ENCODE peak calls at places on chromosomes 11 and 22, in six cellular contexts. One of them, this sample, is unnamed.

GRCh38 chr11:126443120-126443519 is 87.6 kb downstream of the ST3GAL4 start:
- DNase-seq in lower lobe of right lung: no peak
- DNase-seq in fibroblast of the aortic adventitia: no peak
- DNase-seq in fibroblast of pulmonary artery: no peak
- DNase-seq in cardiac muscle cell: no peak
- DNase-seq in AG04450: no peak
- DNase-seq in this sample: no peak

GRCh38 chr11:130003717-130004001 is 1.0 kb upstream of the PRDM10 start:
- DNase-seq in lower lobe of right lung: no peak
- DNase-seq in fibroblast of the aortic adventitia: no peak
- DNase-seq in fibroblast of pulmonary artery: no peak
- DNase-seq in cardiac muscle cell: no peak
- DNase-seq in AG04450: no peak
- DNase-seq in this sample: no peak

GRCh38 chr22:21791635-21792625 is 56.3 kb upstream of the YPEL1 start:
- DNase-seq in lower lobe of right lung: no peak
- DNase-seq in fibroblast of the aortic adventitia: peak
- DNase-seq in fibroblast of pulmonary artery: peak
- DNase-seq in cardiac muscle cell: peak
- DNase-seq in AG04450: no peak
- DNase-seq in this sample: no peak

GRCh38 chr11:41788177-41788576 is 328.7 kb upstream of the LRRC4C start:
- DNase-seq in lower lobe of right lung: no peak
- DNase-seq in fibroblast of the aortic adventitia: no peak
- DNase-seq in fibroblast of pulmonary artery: no peak
- DNase-seq in cardiac muscle cell: no peak
- DNase-seq in AG04450: no peak
- DNase-seq in this sample: no peak

GRCh38 chr22:29567338-29567737 is 13.6 kb downstream of the NIPSNAP1 start:
- DNase-seq in lower lobe of right lung: no peak
- DNase-seq in fibroblast of the aortic adventitia: no peak
- DNase-seq in fibroblast of pulmonary artery: no peak
- DNase-seq in cardiac muscle cell: no peak
- DNase-seq in AG04450: no peak
- DNase-seq in this sample: no peak

GRCh38 chr11:5421811-5422210 is at the start of gene OR51Q1:
- DNase-seq in lower lobe of right lung: no peak
- DNase-seq in fibroblast of the aortic adventitia: no peak
- DNase-seq in fibroblast of pulmonary artery: no peak
- DNase-seq in cardiac muscle cell: no peak
- DNase-seq in AG04450: no peak
- DNase-seq in this sample: no peak

GRCh38 chr11:30774451-30774850 is 188.3 kb upstream of the MPPED2 start:
- DNase-seq in lower lobe of right lung: no peak
- DNase-seq in fibroblast of the aortic adventitia: no peak
- DNase-seq in fibroblast of pulmonary artery: no peak
- DNase-seq in cardiac muscle cell: no peak
- DNase-seq in AG04450: no peak
- DNase-seq in this sample: no peak

GRCh38 chr22:32623943-32624342 is 149.3 kb downstream of the FBXO7 start:
- DNase-seq in lower lobe of right lung: no peak
- DNase-seq in fibroblast of the aortic adventitia: peak
- DNase-seq in fibroblast of pulmonary artery: peak
- DNase-seq in cardiac muscle cell: peak
- DNase-seq in AG04450: peak
- DNase-seq in this sample: peak

GRCh38 chr11:65384301-65384889 is 1.9 kb upstream of the SLC25A45 start:
- DNase-seq in lower lobe of right lung: no peak
- DNase-seq in fibroblast of the aortic adventitia: peak
- DNase-seq in fibroblast of pulmonary artery: peak
- DNase-seq in cardiac muscle cell: peak
- DNase-seq in AG04450: no peak
- DNase-seq in this sample: peak

GRCh38 chr11:62508336-62509058 is 38.1 kb downstream of the AHNAK start:
- DNase-seq in lower lobe of right lung: peak
- DNase-seq in fibroblast of the aortic adventitia: peak
- DNase-seq in fibroblast of pulmonary artery: peak
- DNase-seq in cardiac muscle cell: peak
- DNase-seq in AG04450: no peak
- DNase-seq in this sample: peak

GRCh38 chr22:19636696-19637355 is 77.5 kb upstream of the SEPTIN5 start:
- DNase-seq in lower lobe of right lung: no peak
- DNase-seq in fibroblast of the aortic adventitia: no peak
- DNase-seq in fibroblast of pulmonary artery: no peak
- DNase-seq in cardiac muscle cell: no peak
- DNase-seq in AG04450: no peak
- DNase-seq in this sample: no peak

GRCh38 chr11:15145635-15146034 is 30.9 kb downstream of the INSC start:
- DNase-seq in lower lobe of right lung: no peak
- DNase-seq in fibroblast of the aortic adventitia: no peak
- DNase-seq in fibroblast of pulmonary artery: no peak
- DNase-seq in cardiac muscle cell: no peak
- DNase-seq in AG04450: no peak
- DNase-seq in this sample: no peak

GRCh38 chr11:70524096-70524922 is 126.0 kb downstream of the CTTN start:
- DNase-seq in lower lobe of right lung: no peak
- DNase-seq in fibroblast of the aortic adventitia: no peak
- DNase-seq in fibroblast of pulmonary artery: no peak
- DNase-seq in cardiac muscle cell: peak
- DNase-seq in AG04450: no peak
- DNase-seq in this sample: no peak

GRCh38 chr22:24894998-24895397 is 51.5 kb downstream of the LHFPL7 start:
- DNase-seq in lower lobe of right lung: peak
- DNase-seq in fibroblast of the aortic adventitia: peak
- DNase-seq in fibroblast of pulmonary artery: peak
- DNase-seq in cardiac muscle cell: peak
- DNase-seq in AG04450: no peak
- DNase-seq in this sample: peak

GRCh38 chr22:49168219-49168813 is 659.4 kb downstream of the BRD1 start:
- DNase-seq in lower lobe of right lung: no peak
- DNase-seq in fibroblast of the aortic adventitia: no peak
- DNase-seq in fibroblast of pulmonary artery: no peak
- DNase-seq in cardiac muscle cell: no peak
- DNase-seq in AG04450: no peak
- DNase-seq in this sample: no peak

GRCh38 chr11:58471892-58472291 is 29.9 kb upstream of the OR5B12 start:
- DNase-seq in lower lobe of right lung: no peak
- DNase-seq in fibroblast of the aortic adventitia: no peak
- DNase-seq in fibroblast of pulmonary artery: no peak
- DNase-seq in cardiac muscle cell: no peak
- DNase-seq in AG04450: no peak
- DNase-seq in this sample: no peak

GRCh38 chr11:78514922-78515502 is 59.7 kb downstream of the NARS2 start:
- DNase-seq in lower lobe of right lung: no peak
- DNase-seq in fibroblast of the aortic adventitia: no peak
- DNase-seq in fibroblast of pulmonary artery: no peak
- DNase-seq in cardiac muscle cell: no peak
- DNase-seq in AG04450: no peak
- DNase-seq in this sample: no peak

GRCh38 chr11:129423426-129423825 is 47.8 kb downstream of the BARX2 start:
- DNase-seq in lower lobe of right lung: no peak
- DNase-seq in fibroblast of the aortic adventitia: no peak
- DNase-seq in fibroblast of pulmonary artery: no peak
- DNase-seq in cardiac muscle cell: no peak
- DNase-seq in AG04450: no peak
- DNase-seq in this sample: no peak

GRCh38 chr11:86719781-86720463 is 47.5 kb upstream of the ME3 start:
- DNase-seq in lower lobe of right lung: no peak
- DNase-seq in fibroblast of the aortic adventitia: peak
- DNase-seq in fibroblast of pulmonary artery: peak
- DNase-seq in cardiac muscle cell: peak
- DNase-seq in AG04450: no peak
- DNase-seq in this sample: peak

GRCh38 chr11:22634897-22635629 is 9.4 kb upstream of the FANCF start:
- DNase-seq in lower lobe of right lung: no peak
- DNase-seq in fibroblast of the aortic adventitia: peak
- DNase-seq in fibroblast of pulmonary artery: peak
- DNase-seq in cardiac muscle cell: peak
- DNase-seq in AG04450: no peak
- DNase-seq in this sample: peak

GRCh38 chr11:128552783-128553661 is 34.3 kb downstream of the ETS1 start:
- DNase-seq in lower lobe of right lung: no peak
- DNase-seq in fibroblast of the aortic adventitia: no peak
- DNase-seq in fibroblast of pulmonary artery: peak
- DNase-seq in cardiac muscle cell: peak
- DNase-seq in AG04450: no peak
- DNase-seq in this sample: peak

GRCh38 chr11:26245046-26245445 is 86.9 kb upstream of the ANO3 start:
- DNase-seq in lower lobe of right lung: no peak
- DNase-seq in fibroblast of the aortic adventitia: peak
- DNase-seq in fibroblast of pulmonary artery: peak
- DNase-seq in cardiac muscle cell: peak
- DNase-seq in AG04450: no peak
- DNase-seq in this sample: no peak

GRCh38 chr11:122287401-122287800 is 171.4 kb upstream of the BLID start:
- DNase-seq in lower lobe of right lung: no peak
- DNase-seq in fibroblast of the aortic adventitia: no peak
- DNase-seq in fibroblast of pulmonary artery: no peak
- DNase-seq in cardiac muscle cell: no peak
- DNase-seq in AG04450: no peak
- DNase-seq in this sample: no peak

GRCh38 chr11:83720675-83721074 is 434.5 kb upstream of the CCDC90B start:
- DNase-seq in lower lobe of right lung: no peak
- DNase-seq in fibroblast of the aortic adventitia: no peak
- DNase-seq in fibroblast of pulmonary artery: no peak
- DNase-seq in cardiac muscle cell: no peak
- DNase-seq in AG04450: no peak
- DNase-seq in this sample: no peak

GRCh38 chr11:96215094-96215782 is 127.8 kb downstream of the MAML2 start:
- DNase-seq in lower lobe of right lung: no peak
- DNase-seq in fibroblast of the aortic adventitia: peak
- DNase-seq in fibroblast of pulmonary artery: peak
- DNase-seq in cardiac muscle cell: peak
- DNase-seq in AG04450: no peak
- DNase-seq in this sample: peak

GRCh38 chr11:18650859-18651557 is 16.9 kb upstream of the SPTY2D1 start:
- DNase-seq in lower lobe of right lung: peak
- DNase-seq in fibroblast of the aortic adventitia: peak
- DNase-seq in fibroblast of pulmonary artery: peak
- DNase-seq in cardiac muscle cell: peak
- DNase-seq in AG04450: peak
- DNase-seq in this sample: peak

GRCh38 chr11:126163074-126163700 is 48.3 kb downstream of the RPUSD4 start:
- DNase-seq in lower lobe of right lung: no peak
- DNase-seq in fibroblast of the aortic adventitia: peak
- DNase-seq in fibroblast of pulmonary artery: peak
- DNase-seq in cardiac muscle cell: peak
- DNase-seq in AG04450: peak
- DNase-seq in this sample: peak

GRCh38 chr11:121248496-121248895 is 44.1 kb upstream of the SC5D start:
- DNase-seq in lower lobe of right lung: no peak
- DNase-seq in fibroblast of the aortic adventitia: no peak
- DNase-seq in fibroblast of pulmonary artery: no peak
- DNase-seq in cardiac muscle cell: no peak
- DNase-seq in AG04450: no peak
- DNase-seq in this sample: no peak

GRCh38 chr11:64713031-64713780 is 9.8 kb downstream of the NRXN2 start:
- DNase-seq in lower lobe of right lung: peak
- DNase-seq in fibroblast of the aortic adventitia: peak
- DNase-seq in fibroblast of pulmonary artery: peak
- DNase-seq in cardiac muscle cell: peak
- DNase-seq in AG04450: no peak
- DNase-seq in this sample: peak

GRCh38 chr11:113618360-113618759 is 87.7 kb downstream of the TMPRSS5 start:
- DNase-seq in lower lobe of right lung: no peak
- DNase-seq in fibroblast of the aortic adventitia: peak
- DNase-seq in fibroblast of pulmonary artery: peak
- DNase-seq in cardiac muscle cell: peak
- DNase-seq in AG04450: no peak
- DNase-seq in this sample: peak

GRCh38 chr11:133825666-133826065 is 19.6 kb downstream of the SPATA19 start:
- DNase-seq in lower lobe of right lung: no peak
- DNase-seq in fibroblast of the aortic adventitia: no peak
- DNase-seq in fibroblast of pulmonary artery: no peak
- DNase-seq in cardiac muscle cell: no peak
- DNase-seq in AG04450: no peak
- DNase-seq in this sample: no peak

GRCh38 chr11:79705648-79706047 is 264.8 kb upstream of the TENM4 start:
- DNase-seq in lower lobe of right lung: no peak
- DNase-seq in fibroblast of the aortic adventitia: no peak
- DNase-seq in fibroblast of pulmonary artery: no peak
- DNase-seq in cardiac muscle cell: no peak
- DNase-seq in AG04450: no peak
- DNase-seq in this sample: no peak

GRCh38 chr11:46437106-46437689 is 45.6 kb upstream of the CHRM4 start:
- DNase-seq in lower lobe of right lung: no peak
- DNase-seq in fibroblast of the aortic adventitia: peak
- DNase-seq in fibroblast of pulmonary artery: no peak
- DNase-seq in cardiac muscle cell: no peak
- DNase-seq in AG04450: no peak
- DNase-seq in this sample: no peak

GRCh38 chr11:65861533-65862183 is 1.4 kb downstream of the MUS81 start:
- DNase-seq in lower lobe of right lung: peak
- DNase-seq in fibroblast of the aortic adventitia: no peak
- DNase-seq in fibroblast of pulmonary artery: no peak
- DNase-seq in cardiac muscle cell: no peak
- DNase-seq in AG04450: no peak
- DNase-seq in this sample: no peak

GRCh38 chr11:116276051-116277044 is 496.4 kb downstream of the BUD13 start:
- DNase-seq in lower lobe of right lung: peak
- DNase-seq in fibroblast of the aortic adventitia: peak
- DNase-seq in fibroblast of pulmonary artery: peak
- DNase-seq in cardiac muscle cell: peak
- DNase-seq in AG04450: peak
- DNase-seq in this sample: peak
- H3K4me3 ChIP-seq in lower lobe of right lung: peak
- H3K4me3 ChIP-seq in fibroblast of the aortic adventitia: no peak
- H3K4me3 ChIP-seq in fibroblast of pulmonary artery: no peak
- H3K4me3 ChIP-seq in cardiac muscle cell: peak
- H3K4me3 ChIP-seq in AG04450: no peak
- H3K4me3 ChIP-seq in this sample: no peak

GRCh38 chr11:93478841-93479240 is 64.3 kb downstream of the SMCO4 start:
- DNase-seq in lower lobe of right lung: no peak
- DNase-seq in fibroblast of the aortic adventitia: no peak
- DNase-seq in fibroblast of pulmonary artery: no peak
- DNase-seq in cardiac muscle cell: no peak
- DNase-seq in AG04450: no peak
- DNase-seq in this sample: no peak
- H3K4me3 ChIP-seq in lower lobe of right lung: no peak
- H3K4me3 ChIP-seq in fibroblast of the aortic adventitia: no peak
- H3K4me3 ChIP-seq in fibroblast of pulmonary artery: no peak
- H3K4me3 ChIP-seq in cardiac muscle cell: no peak
- H3K4me3 ChIP-seq in AG04450: no peak
- H3K4me3 ChIP-seq in this sample: no peak

DNA sequence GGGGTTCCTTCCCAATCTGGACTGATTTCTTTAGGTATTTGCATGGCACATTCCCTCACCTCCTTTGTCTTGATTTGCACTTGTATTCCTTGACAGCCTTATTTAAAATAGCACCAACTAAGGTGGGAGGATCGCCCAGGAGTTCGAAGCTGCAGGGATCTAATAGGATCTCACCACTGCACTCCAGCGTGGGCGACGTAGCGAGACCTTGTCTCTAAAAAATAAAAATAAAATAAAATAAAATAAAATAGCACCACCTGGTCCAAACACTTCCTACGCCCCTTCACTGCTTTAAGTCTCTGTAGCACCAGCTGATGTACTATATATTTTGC is 775 bp downstream of the SLC2A11 start:
- DNase-seq in lower lobe of right lung: no peak
- DNase-seq in fibroblast of the aortic adventitia: no peak
- DNase-seq in fibroblast of pulmonary artery: no peak
- DNase-seq in cardiac muscle cell: no peak
- DNase-seq in AG04450: no peak
- DNase-seq in this sample: no peak
- H3K4me3 ChIP-seq in lower lobe of right lung: peak
- H3K4me3 ChIP-seq in fibroblast of the aortic adventitia: peak
- H3K4me3 ChIP-seq in fibroblast of pulmonary artery: peak
- H3K4me3 ChIP-seq in cardiac muscle cell: peak
- H3K4me3 ChIP-seq in AG04450: peak
- H3K4me3 ChIP-seq in this sample: peak

GRCh38 chr11:1548221-1549070 is 23.6 kb downstream of the DUSP8 start:
- DNase-seq in lower lobe of right lung: peak
- DNase-seq in fibroblast of the aortic adventitia: peak
- DNase-seq in fibroblast of pulmonary artery: peak
- DNase-seq in cardiac muscle cell: peak
- DNase-seq in AG04450: no peak
- DNase-seq in this sample: no peak
- H3K4me3 ChIP-seq in lower lobe of right lung: peak
- H3K4me3 ChIP-seq in fibroblast of the aortic adventitia: no peak
- H3K4me3 ChIP-seq in fibroblast of pulmonary artery: no peak
- H3K4me3 ChIP-seq in cardiac muscle cell: no peak
- H3K4me3 ChIP-seq in AG04450: peak
- H3K4me3 ChIP-seq in this sample: no peak

This sample was measured in astrocyte of the spinal cord.